ENCODE peak calls at places on chromosomes 5 and 9, in seven cellular contexts. One of them, this sample, is unnamed.

GRCh38 chr9:89744730-89745129 is 139.9 kb downstream of the GADD45G start:
- DNase-seq in HFFc6: no peak
- DNase-seq in stimulated activated CD4-positive, alpha-beta T cell treated with anti-CD3 and anti-CD28 coated beads, Interleukin-12 subunit alpha, Interleukin-12 subunit beta, amount 100 ng/mL, for 4 hours: no peak
- DNase-seq in fibroblast of villous mesenchyme: no peak
- DNase-seq in LoVo: no peak
- DNase-seq in AG09309: no peak
- DNase-seq in IMR-90: no peak
- DNase-seq in this sample: peak; percentile 39

GRCh38 chr9:130236436-130236985 is 29.0 kb upstream of the HMCN2 start:
- DNase-seq in fibroblast of villous mesenchyme: no peak
- DNase-seq in stimulated activated CD4-positive, alpha-beta T cell treated with anti-CD3 and anti-CD28 coated beads, Interleukin-12 subunit alpha, Interleukin-12 subunit beta, amount 100 ng/mL, for 4 hours: no peak
- DNase-seq in IMR-90: no peak
- DNase-seq in LoVo: no peak
- DNase-seq in HFFc6: no peak
- DNase-seq in AG09309: no peak
- DNase-seq in this sample: no peak

GRCh38 chr9:78552802-78553201 is 255.9 kb downstream of the PSAT1 start:
- DNase-seq in AG09309: no peak
- DNase-seq in HFFc6: no peak
- DNase-seq in fibroblast of villous mesenchyme: no peak
- DNase-seq in stimulated activated CD4-positive, alpha-beta T cell treated with anti-CD3 and anti-CD28 coated beads, Interleukin-12 subunit alpha, Interleukin-12 subunit beta, amount 100 ng/mL, for 4 hours: no peak
- DNase-seq in IMR-90: peak; percentile 31
- DNase-seq in LoVo: no peak
- DNase-seq in this sample: no peak

GRCh38 chr5:137497396-137498290 is 1.5 kb downstream of the SPOCK1 start:
- DNase-seq in stimulated activated CD4-positive, alpha-beta T cell treated with anti-CD3 and anti-CD28 coated beads, Interleukin-12 subunit alpha, Interleukin-12 subunit beta, amount 100 ng/mL, for 4 hours: no peak
- DNase-seq in AG09309: no peak
- DNase-seq in fibroblast of villous mesenchyme: no peak
- DNase-seq in LoVo: no peak
- DNase-seq in HFFc6: peak; percentile 11
- DNase-seq in IMR-90: no peak
- DNase-seq in this sample: no peak

GRCh38 chr9:15724006-15724405 is 171.2 kb downstream of the CCDC171 start:
- DNase-seq in fibroblast of villous mesenchyme: peak; percentile 20
- DNase-seq in stimulated activated CD4-positive, alpha-beta T cell treated with anti-CD3 and anti-CD28 coated beads, Interleukin-12 subunit alpha, Interleukin-12 subunit beta, amount 100 ng/mL, for 4 hours: no peak
- DNase-seq in LoVo: no peak
- DNase-seq in AG09309: no peak
- DNase-seq in IMR-90: peak; percentile 65
- DNase-seq in HFFc6: no peak
- DNase-seq in this sample: no peak

GRCh38 chr5:79759436-79759835 is 69.8 kb downstream of the CMYA5 start:
- DNase-seq in fibroblast of villous mesenchyme: peak; percentile 33
- DNase-seq in LoVo: no peak
- DNase-seq in AG09309: peak; percentile 42
- DNase-seq in HFFc6: peak; percentile 68
- DNase-seq in IMR-90: peak; percentile 74
- DNase-seq in stimulated activated CD4-positive, alpha-beta T cell treated with anti-CD3 and anti-CD28 coated beads, Interleukin-12 subunit alpha, Interleukin-12 subunit beta, amount 100 ng/mL, for 4 hours: no peak
- DNase-seq in this sample: no peak

GRCh38 chr9:27065288-27065687 is 43.7 kb upstream of the TEK start:
- DNase-seq in stimulated activated CD4-positive, alpha-beta T cell treated with anti-CD3 and anti-CD28 coated beads, Interleukin-12 subunit alpha, Interleukin-12 subunit beta, amount 100 ng/mL, for 4 hours: no peak
- DNase-seq in AG09309: no peak
- DNase-seq in LoVo: no peak
- DNase-seq in HFFc6: no peak
- DNase-seq in fibroblast of villous mesenchyme: no peak
- DNase-seq in IMR-90: peak; percentile 31
- DNase-seq in this sample: no peak

GRCh38 chr5:173618927-173619519 is 2.6 kb upstream of the BOD1 start:
- DNase-seq in LoVo: peak; percentile 64
- DNase-seq in stimulated activated CD4-positive, alpha-beta T cell treated with anti-CD3 and anti-CD28 coated beads, Interleukin-12 subunit alpha, Interleukin-12 subunit beta, amount 100 ng/mL, for 4 hours: peak; percentile 15
- DNase-seq in IMR-90: peak; percentile 58
- DNase-seq in HFFc6: peak; percentile 49
- DNase-seq in fibroblast of villous mesenchyme: peak; percentile 60
- DNase-seq in AG09309: peak; percentile 16
- DNase-seq in this sample: no peak

GRCh38 chr5:50666261-50667078 is at the start of gene PARP8:
- DNase-seq in stimulated activated CD4-positive, alpha-beta T cell treated with anti-CD3 and anti-CD28 coated beads, Interleukin-12 subunit alpha, Interleukin-12 subunit beta, amount 100 ng/mL, for 4 hours: peak; percentile 38
- DNase-seq in AG09309: no peak
- DNase-seq in HFFc6: peak; percentile 3
- DNase-seq in IMR-90: peak; percentile 30
- DNase-seq in LoVo: peak; percentile 49
- DNase-seq in fibroblast of villous mesenchyme: peak; percentile 62
- DNase-seq in this sample: peak; percentile 72

GRCh38 chr9:107222020-107222522 is 61.0 kb upstream of the RAD23B start:
- DNase-seq in stimulated activated CD4-positive, alpha-beta T cell treated with anti-CD3 and anti-CD28 coated beads, Interleukin-12 subunit alpha, Interleukin-12 subunit beta, amount 100 ng/mL, for 4 hours: no peak
- DNase-seq in IMR-90: peak; percentile 79
- DNase-seq in AG09309: no peak
- DNase-seq in HFFc6: peak; percentile 66
- DNase-seq in fibroblast of villous mesenchyme: peak; percentile 50
- DNase-seq in LoVo: no peak
- DNase-seq in this sample: no peak

GRCh38 chr9:561430-561829 is 280.1 kb upstream of the DMRT1 start:
- DNase-seq in fibroblast of villous mesenchyme: no peak
- DNase-seq in HFFc6: no peak
- DNase-seq in stimulated activated CD4-positive, alpha-beta T cell treated with anti-CD3 and anti-CD28 coated beads, Interleukin-12 subunit alpha, Interleukin-12 subunit beta, amount 100 ng/mL, for 4 hours: no peak
- DNase-seq in IMR-90: no peak
- DNase-seq in AG09309: no peak
- DNase-seq in LoVo: no peak
- DNase-seq in this sample: no peak

GRCh38 chr5:60366489-60366888 is 333.5 kb downstream of the DEPDC1B start:
- DNase-seq in stimulated activated CD4-positive, alpha-beta T cell treated with anti-CD3 and anti-CD28 coated beads, Interleukin-12 subunit alpha, Interleukin-12 subunit beta, amount 100 ng/mL, for 4 hours: no peak
- DNase-seq in HFFc6: no peak
- DNase-seq in IMR-90: no peak
- DNase-seq in fibroblast of villous mesenchyme: no peak
- DNase-seq in LoVo: no peak
- DNase-seq in AG09309: no peak
- DNase-seq in this sample: no peak

GRCh38 chr9:108609895-108610253 is 245.9 kb downstream of the ACTL7B start:
- DNase-seq in stimulated activated CD4-positive, alpha-beta T cell treated with anti-CD3 and anti-CD28 coated beads, Interleukin-12 subunit alpha, Interleukin-12 subunit beta, amount 100 ng/mL, for 4 hours: no peak
- DNase-seq in LoVo: no peak
- DNase-seq in IMR-90: no peak
- DNase-seq in fibroblast of villous mesenchyme: no peak
- DNase-seq in AG09309: no peak
- DNase-seq in HFFc6: no peak
- DNase-seq in this sample: no peak

GRCh38 chr5:77620404-77620803 is 18.1 kb downstream of the OTP start:
- DNase-seq in fibroblast of villous mesenchyme: no peak
- DNase-seq in IMR-90: no peak
- DNase-seq in stimulated activated CD4-positive, alpha-beta T cell treated with anti-CD3 and anti-CD28 coated beads, Interleukin-12 subunit alpha, Interleukin-12 subunit beta, amount 100 ng/mL, for 4 hours: no peak
- DNase-seq in AG09309: no peak
- DNase-seq in LoVo: peak; percentile 44
- DNase-seq in HFFc6: no peak
- DNase-seq in this sample: no peak